ENCODE peak calls at places on chromosome 13, in five cellular contexts. A is C1 segment of cervical spinal cord, Y is heart right ventricle, Z is MCF 10A, F is NCI-H1105. T is an unnamed sample.

GRCh38 chr13:60226507-60226906 is 62.8 kb upstream of the DIAPH3 start:
- DNase-seq in F (no peak), Z (peak), A (no peak), Y (no peak), T (no peak)

GRCh38 chr13:67140006-67140405 is 90.1 kb downstream of the PCDH9 start:
- DNase-seq in F (no peak), Y (no peak), A (no peak), Z (no peak), T (no peak)

GRCh38 chr13:52356327-52356726 is 49.6 kb downstream of the THSD1 start:
- DNase-seq in Z (peak), F (no peak), A (no peak), Y (no peak), T (no peak)

GRCh38 chr13:33213797-33214196 is 71.8 kb downstream of the STARD13 start:
- DNase-seq in Z (no peak), Y (no peak), A (no peak), F (no peak), T (no peak)

GRCh38 chr13:51643882-51644281 is 59.6 kb downstream of the WDFY2 start:
- DNase-seq in A (no peak), F (no peak), Y (no peak), Z (peak), T (no peak)

GRCh38 chr13:92463134-92463533 is 763.5 kb upstream of the GPC6 start:
- DNase-seq in Y (no peak), A (no peak), Z (no peak), F (peak), T (no peak)

GRCh38 chr13:41407380-41407779 is 50.0 kb upstream of the RGCC start:
- DNase-seq in A (no peak), Z (no peak), Y (no peak), F (no peak), T (no peak)

GRCh38 chr13:97515643-97516042 is 81.7 kb downstream of the RAP2A start:
- DNase-seq in F (no peak), A (no peak), Z (no peak), Y (no peak), T (no peak)

GRCh38 chr13:28239374-28239773 is 101.0 kb downstream of the PAN3 start:
- DNase-seq in Y (no peak), Z (no peak), A (no peak), F (no peak), T (no peak)

GRCh38 chr13:113665582-113666323 is 1.3 kb upstream of the GRK1 start:
- DNase-seq in F (no peak), Y (no peak), Z (no peak), A (no peak), T (no peak)

GRCh38 chr13:110330491-110331001 is 23.5 kb downstream of the COL4A2 start:
- DNase-seq in Y (no peak), A (no peak), Z (no peak), F (no peak), T (no peak)

GRCh38 chr13:96053003-96053703 is at the start of gene UGGT2:
- DNase-seq in A (peak), Y (peak), Z (peak), F (peak), T (peak)

GRCh38 chr13:43662976-43663375 is 123.8 kb downstream of the ENOX1 start:
- DNase-seq in F (no peak), A (no peak), Z (no peak), Y (no peak), T (no peak)

GRCh38 chr13:111508164-111508870 is 187.9 kb downstream of the TEX29 start:
- DNase-seq in F (no peak), Y (no peak), A (no peak), Z (no peak), T (no peak)

GRCh38 chr13:41648314-41648935 is 191.1 kb downstream of the RGCC start:
- DNase-seq in A (no peak), Z (peak), F (no peak), Y (no peak), T (no peak)

GRCh38 chr13:47413112-47413511 is 516.3 kb upstream of the HTR2A start:
- DNase-seq in Y (no peak), A (no peak), F (no peak), Z (no peak), T (no peak)

GRCh38 chr13:99380402-99380801 is 73.2 kb upstream of the GPR183 start:
- DNase-seq in Z (no peak), A (no peak), F (no peak), Y (no peak), T (no peak)

GRCh38 chr13:113914333-113915011 is 50.6 kb upstream of the GAS6 start:
- DNase-seq in Z (no peak), F (no peak), Y (no peak), A (no peak), T (no peak)

GRCh38 chr13:49395416-49396277 is 48.2 kb downstream of the CAB39L start:
- DNase-seq in Z (no peak), Y (no peak), A (no peak), F (no peak), T (no peak)

GRCh38 chr13:110136660-110137585 is 170.0 kb downstream of the COL4A1 start:
- DNase-seq in A (peak), Y (no peak), F (no peak), Z (no peak), T (no peak)

T was measured in lung.